ENCODE peak calls at places on chromosome 22, in five cellular contexts. S, C, D, Q and M are unnamed samples.

GRCh38 chr22:45470871-45471270 is 31.8 kb upstream of the FBLN1 start:
- DNase-seq in D (no peak), Q (no peak), C (no peak), S (no peak), M (no peak)

GRCh38 chr22:41526802-41527799 is 17.2 kb downstream of the POLR3H start:
- DNase-seq in Q (peak), C (peak), D (peak), S (no peak), M (no peak)

GRCh38 chr22:34812631-34813030 is 253.3 kb upstream of the ISX start:
- DNase-seq in D (no peak), Q (no peak), C (no peak), S (no peak), M (no peak)

GRCh38 chr22:26464312-26464711 is 19.3 kb downstream of the HPS4 start:
- DNase-seq in Q (no peak), C (peak), S (no peak), D (no peak), M (peak)

GRCh38 chr22:24002272-24002671 is 3.0 kb downstream of the GSTT4 start:
- DNase-seq in C (no peak), Q (no peak), S (no peak), D (no peak), M (no peak)

GRCh38 chr22:41092847-41093371 is 517 bp downstream of the EP300 start:
- DNase-seq in S (no peak), C (peak), Q (no peak), D (no peak), M (no peak)

GRCh38 chr22:45542001-45542520 is 39.4 kb downstream of the FBLN1 start:
- DNase-seq in D (no peak), Q (no peak), C (no peak), S (no peak), M (no peak)

GRCh38 chr22:50251472-50252054 is 498 bp upstream of the HDAC10 start:
- DNase-seq in C (no peak), S (no peak), Q (no peak), D (no peak), M (no peak)

GRCh38 chr22:27195104-27195503 is 537.7 kb downstream of the MIAT start:
- DNase-seq in Q (no peak), S (no peak), C (no peak), D (no peak), M (no peak)

GRCh38 chr22:25726241-25726640 is 15.7 kb upstream of the MYO18B start:
- DNase-seq in S (no peak), D (no peak), Q (no peak), C (no peak), M (no peak)